ENCODE peak calls at places on chromosomes 1 and 21, in six cellular contexts. W, D, Z, H, F and J are unnamed samples.

GRCh38 chr1:186620951-186621350 is 59.3 kb downstream of the PTGS2 start:
- DNase-seq in W (no peak), D (no peak), Z (no peak), H (peak; percentile 97), F (no peak), J (no peak)

GRCh38 chr1:19074361-19074901 is 118.0 kb upstream of the IFFO2 start:
- DNase-seq in W (no peak), D (no peak), Z (peak; percentile 87), H (no peak), F (no peak), J (no peak)

GRCh38 chr1:206497774-206498173 is 9.6 kb upstream of the RASSF5 start:
- DNase-seq in W (no peak), D (no peak), Z (no peak), H (no peak), F (no peak), J (no peak)

GRCh38 chr1:198107041-198107440 is 49.8 kb upstream of the NEK7 start:
- DNase-seq in W (no peak), D (no peak), Z (no peak), H (peak; percentile 58), F (no peak), J (no peak)

GRCh38 chr1:76269175-76269574 is 194.6 kb downstream of the ST6GALNAC3 start:
- DNase-seq in W (no peak), D (no peak), Z (no peak), H (peak; percentile 79), F (no peak), J (no peak)

GRCh38 chr21:45990741-45991605 is 9.4 kb downstream of the COL6A1 start:
- DNase-seq in W (peak; percentile 59), D (peak; percentile 17), Z (no peak), H (no peak), F (peak; percentile 8), J (peak; percentile 1)

GRCh38 chr1:208741296-208741695 is 497.1 kb upstream of the PLXNA2 start:
- DNase-seq in W (no peak), D (no peak), Z (no peak), H (no peak), F (no peak), J (no peak)

GRCh38 chr1:38221006-38221649 is 174.5 kb upstream of the POU3F1 start:
- DNase-seq in W (no peak), D (no peak), Z (no peak), H (peak; percentile 79), F (no peak), J (no peak)

GRCh38 chr1:64550505-64550904 is 80.6 kb downstream of the CACHD1 start:
- DNase-seq in W (no peak), D (no peak), Z (peak; percentile 77), H (no peak), F (no peak), J (no peak)

GRCh38 chr1:169574336-169574735 is 11.9 kb downstream of the F5 start:
- DNase-seq in W (no peak), D (no peak), Z (no peak), H (no peak), F (no peak), J (no peak)

GRCh38 chr1:215748431-215748830 is 181.3 kb downstream of the KCTD3 start:
- DNase-seq in W (no peak), D (no peak), Z (no peak), H (no peak), F (no peak), J (no peak)

GRCh38 chr1:51945591-51945990 is 44.9 kb downstream of the RAB3B start:
- DNase-seq in W (no peak), D (no peak), Z (no peak), H (peak; percentile 50), F (no peak), J (no peak)

GRCh38 chr21:42677339-42678117 is 24.1 kb downstream of the PDE9A start:
- DNase-seq in W (no peak), D (no peak), Z (no peak), H (no peak), F (peak; percentile 37), J (no peak)

GRCh38 chr1:66764994-66765578 is 12.8 kb downstream of the DYNLT5 start:
- DNase-seq in W (no peak), D (peak; percentile 39), Z (peak; percentile 65), H (peak; percentile 69), F (peak; percentile 18), J (no peak)

GRCh38 chr1:9449976-9450696 is 89.1 kb upstream of the SLC25A33 start:
- DNase-seq in W (peak; percentile 75), D (no peak), Z (no peak), H (no peak), F (no peak), J (no peak)

GRCh38 chr1:9451086-9451485 is 88.2 kb upstream of the SLC25A33 start:
- DNase-seq in W (no peak), D (no peak), Z (no peak), H (no peak), F (no peak), J (no peak)

GRCh38 chr1:9448132-9449105 is 90.8 kb upstream of the SLC25A33 start:
- DNase-seq in W (no peak), D (no peak), Z (no peak), H (no peak), F (no peak), J (no peak)

GRCh38 chr1:9447215-9447960 is 91.9 kb upstream of the SLC25A33 start:
- DNase-seq in W (no peak), D (no peak), Z (no peak), H (no peak), F (no peak), J (no peak)

GRCh38 chr1:9449106-9449627 is 90.1 kb upstream of the SLC25A33 start:
- DNase-seq in W (no peak), D (no peak), Z (no peak), H (peak; percentile 29), F (no peak), J (peak; percentile 73)
- H3K4me1 ChIP-seq in W (peaks cover 34% of the 10 kb centered on the region), D (no peaks in the 10 kb centered on the region), Z (no peaks in the 10 kb centered on the region), H (no peaks in the 10 kb centered on the region), F (peaks cover 17% of the 10 kb centered on the region), J (peaks cover 65% of the 10 kb centered on the region)

GRCh38 chr1:204731997-204732396 is 46.5 kb upstream of the LRRN2 start:
- DNase-seq in W (no peak), D (no peak), Z (no peak), H (no peak), F (no peak), J (no peak)

GRCh38 chr1:204733289-204733688 is 47.8 kb upstream of the LRRN2 start:
- DNase-seq in W (no peak), D (no peak), Z (no peak), H (no peak), F (no peak), J (no peak)

GRCh38 chr1:204735042-204735441 is 49.5 kb upstream of the LRRN2 start:
- DNase-seq in W (no peak), D (no peak), Z (no peak), H (no peak), F (no peak), J (no peak)

GRCh38 chr1:204731509-204731908 is 46.0 kb upstream of the LRRN2 start:
- DNase-seq in W (no peak), D (no peak), Z (no peak), H (no peak), F (no peak), J (no peak)

GRCh38 chr1:204733869-204734596 is 48.5 kb upstream of the LRRN2 start:
- DNase-seq in W (no peak), D (no peak), Z (no peak), H (no peak), F (no peak), J (no peak)
- H3K27me3 ChIP-seq in W (peaks cover 34% of the 10 kb centered on the region), D (no peaks in the 10 kb centered on the region), Z (no peaks in the 10 kb centered on the region), H (peaks cover 69% of the 10 kb centered on the region), F (peaks cover 7% of the 10 kb centered on the region), J (no peaks in the 10 kb centered on the region)

GRCh38 chr1:201742955-201743805 is 85.8 kb upstream of the IPO9 start:
- DNase-seq in W (no peak), D (no peak), Z (no peak), H (peak; percentile 48), F (no peak), J (no peak)

GRCh38 chr1:201740609-201741231 is 88.2 kb upstream of the IPO9 start:
- DNase-seq in W (no peak), D (no peak), Z (no peak), H (peak; percentile 58), F (no peak), J (no peak)

GRCh38 chr1:201740086-201740541 is 88.8 kb upstream of the IPO9 start:
- DNase-seq in W (no peak), D (peak; percentile 32), Z (no peak), H (peak; percentile 61), F (no peak), J (no peak)

GRCh38 chr1:201741763-201742342 is 87.1 kb upstream of the IPO9 start:
- DNase-seq in W (no peak), D (no peak), Z (no peak), H (no peak), F (no peak), J (no peak)

GRCh38 chr1:201742476-201742875 is 86.5 kb upstream of the IPO9 start:
- DNase-seq in W (no peak), D (no peak), Z (no peak), H (peak; percentile 58), F (no peak), J (no peak)
- H3K4me1 ChIP-seq in W (peaks cover 58% of the 10 kb centered on the region), D (no peaks in the 10 kb centered on the region), Z (no peaks in the 10 kb centered on the region), H (peaks cover 85% of the 10 kb centered on the region), F (peaks cover 35% of the 10 kb centered on the region), J (peaks cover 78% of the 10 kb centered on the region)

DNA sequence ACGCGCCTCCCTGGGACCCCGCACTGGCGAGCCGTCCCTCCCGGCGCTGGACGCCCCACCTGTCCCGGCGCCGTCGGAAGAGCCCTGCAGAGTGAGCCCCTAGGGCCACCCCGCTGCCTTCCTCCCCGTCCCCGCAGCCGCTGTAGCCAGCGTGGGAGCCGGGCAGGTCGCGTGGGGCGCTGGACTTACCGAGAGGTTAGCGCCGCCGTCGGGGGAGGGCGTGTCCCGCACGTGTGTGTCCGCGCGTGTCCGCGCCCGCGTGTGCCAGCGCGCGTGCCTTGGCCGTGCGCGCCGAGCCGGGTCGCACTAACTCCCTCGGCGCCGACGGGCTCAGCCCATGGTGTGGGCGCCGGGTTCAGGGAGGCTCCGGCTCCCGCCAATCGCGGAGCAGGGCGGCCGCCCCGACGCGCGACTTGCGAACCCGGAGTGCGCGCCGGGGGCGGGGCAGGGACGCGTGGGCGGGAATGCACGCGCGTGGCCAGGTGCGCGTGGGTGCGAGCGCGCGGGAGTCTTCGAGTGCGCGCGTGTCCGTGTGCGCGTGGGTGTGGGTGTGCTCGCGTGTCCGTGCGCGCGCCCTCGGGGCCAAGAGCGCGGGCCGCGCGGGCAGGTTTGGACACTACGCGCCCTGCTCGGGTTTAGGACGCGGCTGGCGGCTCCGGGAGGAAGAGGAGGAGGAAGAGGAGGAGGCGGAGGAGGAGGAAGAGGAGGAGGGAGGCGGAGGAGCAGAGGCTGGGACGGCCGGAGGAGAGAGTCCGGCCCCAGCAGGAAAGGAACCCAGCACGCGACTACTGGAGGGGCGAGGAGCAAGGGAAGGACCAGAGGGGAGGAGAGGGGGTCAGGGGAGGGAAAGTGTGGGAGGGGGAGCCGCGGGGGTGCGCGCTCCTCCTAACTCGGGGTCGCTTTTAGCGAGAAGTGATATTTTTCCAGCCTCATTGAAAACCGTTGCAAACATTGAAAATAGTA is 145.1 kb upstream of the ETS2 start:
- DNase-seq in W (no peak), D (peak; percentile 17), Z (no peak), H (peak; percentile 48), F (peak; percentile 24), J (peak; percentile 18)
- H3K27me3 ChIP-seq in W (peaks cover 50% of the 10 kb centered on the region), D (peaks cover 32% of the 10 kb centered on the region), Z (peaks cover 4% of the 10 kb centered on the region), H (peaks cover 69% of the 10 kb centered on the region), F (peaks cover 22% of the 10 kb centered on the region), J (no peaks in the 10 kb centered on the region)